ENCODE peak calls at places on chromosome 12, in five cellular contexts. H is mucosa of gallbladder, G is GDM1, L is lung, N is NCI-H1417. U is an unnamed sample.
A peak's percentile ranks its signal among the peaks of the same experiment; 100 is the strongest.

GRCh38 chr12:19988918-19989317 is 379.4 kb upstream of the PDE3A start:
- DNase-seq in H (no peak), L (no peak), N (no peak), G (no peak), U (no peak)

GRCh38 chr12:1651946-1652345 is 22.9 kb downstream of the WNT5B start:
- DNase-seq in G (no peak), L (no peak), H (no peak), N (no peak), U (no peak)

GRCh38 chr12:7498832-7499231 is 4.7 kb downstream of the CD163 start:
- DNase-seq in G (no peak), L (no peak), H (no peak), N (no peak), U (no peak)

GRCh38 chr12:21637985-21638891 is 19.4 kb downstream of the LDHB start:
- DNase-seq in H (no peak), N (no peak), L (no peak), G (no peak), U (peak; percentile 47)

GRCh38 chr12:63965936-63966602 is 121.6 kb downstream of the SRGAP1 start:
- DNase-seq in G (no peak), L (no peak), N (no peak), H (no peak), U (no peak)

GRCh38 chr12:64946132-64946829 is 121.8 kb downstream of the TBC1D30 start:
- DNase-seq in G (no peak), H (peak; percentile 36), N (no peak), L (no peak), U (peak; percentile 2)

GRCh38 chr12:87756111-87756510 is 273.1 kb downstream of the C12orf50 start:
- DNase-seq in G (no peak), N (no peak), L (no peak), H (no peak), U (no peak)

GRCh38 chr12:104721065-104721458 is 237.0 kb downstream of the SLC41A2 start:
- DNase-seq in L (no peak), H (no peak), G (no peak), N (no peak), U (no peak)

GRCh38 chr12:92574911-92575570 is 127.7 kb upstream of the PLEKHG7 start:
- DNase-seq in G (no peak), H (peak; percentile 63), L (no peak), N (no peak), U (peak; percentile 90)

GRCh38 chr12:28787151-28787550 is 361.9 kb upstream of the FAR2 start:
- DNase-seq in L (no peak), H (no peak), G (no peak), N (no peak), U (no peak)

GRCh38 chr12:24948816-24949722 is at the start of gene BCAT1:
- DNase-seq in N (no peak), G (peak; percentile 68), L (peak; percentile 76), H (peak; percentile 50), U (no peak)

GRCh38 chr12:116525418-116526001 is 33.7 kb upstream of the MAP1LC3B2 start:
- DNase-seq in G (no peak), L (peak; percentile 56), H (peak; percentile 51), N (no peak), U (peak; percentile 30)

GRCh38 chr12:100174506-100174905 is 26.1 kb upstream of the ACTR6 start:
- DNase-seq in H (no peak), N (no peak), G (no peak), L (no peak), U (peak; percentile 31)

GRCh38 chr12:51683763-51684357 is 92.8 kb downstream of the SCN8A start:
- DNase-seq in N (no peak), H (no peak), L (no peak), G (no peak), U (no peak)

GRCh38 chr12:3203713-3204112 is 126.5 kb downstream of the TSPAN9 start:
- DNase-seq in N (no peak), L (no peak), H (no peak), G (no peak), U (no peak)

GRCh38 chr12:109150124-109150640 is 33.8 kb downstream of the ACACB start:
- DNase-seq in G (no peak), N (no peak), L (no peak), H (no peak), U (peak; percentile 83)

U was measured in small intestine.